ENCODE peak calls at places on chromosomes 4 and X, in four cellular contexts. W, U, T and J are unnamed samples.

GRCh38 chrX:144566592-144566991 is 680.7 kb upstream of the SPANXN1 start:
- DNase-seq in W (peak; percentile 36), U (peak; percentile 0), T (peak; percentile 47), J (no peak)

GRCh38 chr4:11416071-11416766 is 12.5 kb downstream of the HS3ST1 start:
- DNase-seq in T (no peak), U (no peak), W (no peak), J (no peak)

GRCh38 chrX:31500920-31501319 is 429.1 kb upstream of the FTHL17 start:
- DNase-seq in W (no peak), U (no peak), T (no peak), J (no peak)

GRCh38 chr4:176794151-176794550 is 1.4 kb upstream of the VEGFC start:
- DNase-seq in W (no peak), T (no peak), U (peak; percentile 69), J (no peak)

GRCh38 chrX:102808336-102808735 is 87.8 kb downstream of the GPRASP3 start:
- DNase-seq in T (no peak), W (no peak), U (no peak), J (no peak)

GRCh38 chr4:102761478-102761790 is 666 bp upstream of the MANBA start:
- DNase-seq in T (no peak), W (no peak), U (no peak), J (peak; percentile 8)

GRCh38 chr4:39823193-39823592 is 125.3 kb downstream of the UBE2K start:
- DNase-seq in W (no peak), T (no peak), U (peak; percentile 44), J (no peak)

GRCh38 chr4:68359508-68359907 is 9.6 kb upstream of the YTHDC1 start:
- DNase-seq in T (no peak), W (no peak), U (peak; percentile 53), J (no peak)

GRCh38 chr4:10619220-10619619 is 65.3 kb downstream of the CLNK start:
- DNase-seq in W (no peak), T (no peak), U (no peak), J (no peak)

GRCh38 chrX:132101799-132102198 is 26.0 kb downstream of the FRMD7 start:
- DNase-seq in T (no peak), U (no peak), W (no peak), J (no peak)

GRCh38 chr4:133869486-133869885 is 332.1 kb downstream of the PABPC4L start:
- DNase-seq in W (no peak), U (no peak), T (no peak), J (no peak)

GRCh38 chrX:12401252-12401651 is 263.0 kb downstream of the FRMPD4 start:
- DNase-seq in U (no peak), T (no peak), W (no peak), J (no peak)

GRCh38 chr4:2417765-2418651 is at the start of gene ZFYVE28:
- DNase-seq in T (peak; percentile 79), U (peak; percentile 63), W (no peak), J (no peak)

GRCh38 chrX:24479924-24480722 is 15.0 kb downstream of the PDK3 start:
- DNase-seq in U (peak; percentile 38), T (no peak), W (no peak), J (no peak)

GRCh38 chr4:119656986-119657635 is 28.5 kb upstream of the PDE5A start:
- DNase-seq in W (no peak), U (peak; percentile 63), T (no peak), J (no peak)

GRCh38 chrX:74119016-74119910 is 184.7 kb upstream of the ZCCHC13 start:
- DNase-seq in T (no peak), W (no peak), U (peak; percentile 86), J (no peak)

GRCh38 chr4:30269850-30270249 is 450.3 kb upstream of the PCDH7 start:
- DNase-seq in U (no peak), T (no peak), W (no peak), J (no peak)

GRCh38 chr4:150152764-150153163 is 74.5 kb downstream of the DCLK2 start:
- DNase-seq in U (no peak), T (no peak), W (no peak), J (no peak)

GRCh38 chrX:153793291-153793690 is 884 bp downstream of the IDH3G start:
- DNase-seq in W (no peak), T (no peak), U (peak; percentile 25), J (no peak)

GRCh38 chr4:53804719-53805118 is 213.4 kb upstream of the LNX1 start:
- DNase-seq in T (peak; percentile 66), U (no peak), W (peak; percentile 48), J (no peak)

GRCh38 chrX:23898412-23898959 is 9.3 kb downstream of the APOO start:
- DNase-seq in U (peak; percentile 71), W (no peak), T (no peak), J (no peak)

GRCh38 chr4:2255501-2256155 is 6.3 kb downstream of the MXD4 start:
- DNase-seq in U (no peak), W (peak; percentile 33), T (no peak), J (no peak)

GRCh38 chrX:53481093-53481492 is 46.9 kb upstream of the HSD17B10 start:
- DNase-seq in U (no peak), T (peak; percentile 45), W (peak; percentile 32), J (no peak)

GRCh38 chr4:144190009-144190408 is 49.5 kb upstream of the GYPA start:
- DNase-seq in U (no peak), T (no peak), W (no peak), J (no peak)

GRCh38 chrX:41145920-41146608 is 60.8 kb downstream of the USP9X start:
- DNase-seq in W (no peak), T (no peak), U (peak; percentile 82), J (no peak)

GRCh38 chr4:41209187-41209586 is 5.2 kb downstream of the APBB2 start:
- DNase-seq in W (no peak), U (no peak), T (no peak), J (no peak)

GRCh38 chr4:5137927-5138326 is 86.6 kb downstream of the STK32B start:
- DNase-seq in W (no peak), T (no peak), U (no peak), J (no peak)
- H2BK5ac ChIP-seq in W (no peak overlapping the region), T (no peak overlapping the region), U (no peak overlapping the region), J (no peak overlapping the region)

DNA sequence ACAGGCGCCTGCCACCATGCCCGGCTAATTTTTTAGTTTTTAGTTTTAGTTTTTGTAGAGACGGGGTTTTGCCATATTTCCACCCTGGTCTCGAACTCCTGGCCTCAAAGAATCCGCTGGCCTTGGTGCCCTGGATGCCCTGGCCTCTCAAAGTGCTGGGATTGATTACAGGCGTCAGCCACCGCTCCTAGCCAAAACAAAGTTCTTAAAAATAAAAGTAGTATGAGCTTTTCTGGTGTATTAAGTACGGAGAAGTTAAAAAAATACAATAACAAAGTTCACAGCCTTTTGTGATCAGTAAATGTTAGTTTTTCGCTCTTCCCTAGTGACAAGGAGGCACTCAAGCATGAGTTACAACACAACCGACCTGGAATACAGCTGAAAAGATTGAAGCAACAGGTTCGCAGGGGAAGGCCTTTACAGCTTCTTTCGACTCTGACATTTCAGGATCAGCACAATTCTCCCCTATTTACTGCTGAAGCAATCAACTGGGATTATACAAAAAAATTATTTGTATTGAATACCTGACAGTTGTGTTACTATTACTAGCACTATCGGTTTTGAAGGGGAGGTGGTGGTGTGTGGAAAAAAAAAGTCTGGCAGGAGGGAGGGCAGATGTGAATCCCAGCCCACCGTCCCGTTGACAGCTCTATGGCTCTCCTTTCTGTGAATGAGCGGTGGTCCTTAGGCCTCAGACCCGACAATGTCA is 893 bp upstream of the METAP1 start:
- DNase-seq in W (no peak), U (no peak), T (no peak), J (no peak)
- H2BK12ac ChIP-seq in W (no peak overlapping the region), U (peak overlapping the region; percentile 72), T (no peak overlapping the region), J (no peak overlapping the region)

DNA sequence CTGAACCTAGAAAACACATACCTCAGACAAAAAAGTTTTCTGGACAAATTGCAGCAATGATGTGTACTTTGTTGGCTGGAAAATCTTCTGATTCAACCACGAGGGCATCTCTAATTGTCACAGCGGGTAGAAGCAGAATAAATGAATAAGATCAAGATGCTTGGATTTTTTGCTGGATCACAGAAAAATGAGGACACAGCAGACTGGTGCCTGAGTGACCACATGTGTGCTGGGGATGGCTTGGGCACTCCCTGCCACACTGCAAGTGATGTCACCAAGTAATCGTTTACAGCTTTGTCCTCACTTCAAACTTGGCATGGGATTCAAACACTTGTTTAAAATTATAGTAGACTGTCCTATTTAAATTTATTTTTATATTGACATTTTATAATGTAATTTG is 557.0 kb downstream of the SPRY1 start:
- DNase-seq in T (no peak), W (no peak), U (no peak), J (no peak)
- H2BK5ac ChIP-seq in T (peak overlapping the region; percentile 63), W (no peak overlapping the region), U (no peak overlapping the region), J (no peak overlapping the region)

DNA sequence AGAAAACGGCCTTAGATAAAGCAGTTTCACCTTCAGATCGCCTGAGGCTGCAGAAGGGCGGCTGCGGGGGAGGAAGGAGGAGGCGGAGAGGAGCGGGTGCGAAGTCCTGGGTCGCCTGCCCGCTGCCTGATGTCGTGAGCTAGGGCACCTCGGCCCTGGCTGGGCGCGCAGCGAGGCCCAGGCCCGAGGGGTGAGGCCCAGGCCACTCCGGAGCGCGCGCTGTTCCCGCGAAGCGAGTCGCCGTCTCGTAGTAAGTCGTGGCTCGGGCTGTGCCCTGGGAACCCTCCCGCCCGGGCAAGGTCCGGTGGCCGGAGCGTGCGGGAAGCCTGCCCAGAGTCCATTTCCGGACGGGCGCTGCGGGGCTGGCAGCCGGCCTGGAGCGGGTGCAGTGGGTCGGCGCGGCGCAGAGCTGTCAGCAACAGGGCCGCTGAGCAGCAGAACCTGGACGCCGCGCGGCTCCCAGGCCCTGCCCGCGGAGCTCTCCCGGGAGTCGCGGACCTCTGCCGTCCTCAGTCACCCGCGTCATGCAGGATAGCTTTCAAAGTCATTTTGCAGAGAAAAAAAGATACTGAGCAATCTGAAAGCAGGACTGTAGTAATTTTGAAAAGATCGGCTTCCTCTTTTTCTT is 18.7 kb downstream of the TRIM2 start:
- DNase-seq in T (peak; percentile 71), W (peak; percentile 56), U (peak; percentile 70), J (no peak)
- H2BK12ac ChIP-seq in T (no peak overlapping the region), W (no peak overlapping the region), U (peak overlapping the region; percentile 95), J (peak overlapping the region; percentile 91)